ENCODE peak calls at places on chromosomes 13 and 19, in seven cellular contexts. Z is HL-60, T is fibroblast of lung, O is cardiac muscle cell, K is neural progenitor cell, N is fibroblast of mammary gland, D is heart left ventricle. A is an unnamed sample.

GRCh38 chr19:33032218-33032781 is 32.4 kb downstream of the RHPN2 start:
- DNase-seq in Z (no peak), T (no peak), O (no peak), K (peak), N (no peak), D (no peak), A (peak)

GRCh38 chr19:21765151-21765550 is 2.2 kb downstream of the ZNF100 start:
- DNase-seq in Z (no peak), T (no peak), O (no peak), K (no peak), N (peak), D (no peak), A (no peak)

GRCh38 chr19:5987077-5987818 is 9.3 kb upstream of the RANBP3 start:
- DNase-seq in Z (peak), T (peak), O (peak), K (peak), N (peak), D (no peak), A (peak)

GRCh38 chr19:49953376-49953775 is 7.6 kb downstream of the SIGLEC11 start:
- DNase-seq in Z (peak), T (no peak), O (no peak), K (no peak), N (no peak), D (no peak), A (no peak)

GRCh38 chr19:46890423-46891170 is 29.8 kb downstream of the ARHGAP35 start:
- DNase-seq in Z (no peak), T (peak), O (peak), K (no peak), N (peak), D (no peak), A (peak)

GRCh38 chr13:50910483-50910805 is 853 bp downstream of the RNASEH2B start:
- DNase-seq in Z (peak), T (peak), O (peak), K (peak), N (peak), D (no peak), A (peak)

GRCh38 chr19:47406711-47407416 is 12.5 kb downstream of the MEIS3 start:
- DNase-seq in Z (no peak), T (no peak), O (peak), K (peak), N (no peak), D (no peak), A (no peak)

GRCh38 chr13:42894765-42895181 is 97.3 kb downstream of the EPSTI1 start:
- DNase-seq in Z (no peak), T (peak), O (peak), K (no peak), N (peak), D (no peak), A (peak)

GRCh38 chr19:53195265-53195879 is 2.2 kb upstream of the ZNF665 start:
- DNase-seq in Z (peak), T (peak), O (peak), K (peak), N (peak), D (no peak), A (peak)

GRCh38 chr19:10604460-10604980 is 17.4 kb upstream of the AP1M2 start:
- DNase-seq in Z (peak), T (no peak), O (no peak), K (no peak), N (no peak), D (peak), A (no peak)

GRCh38 chr19:35083678-35084077 is 31.9 kb upstream of the FXYD3 start:
- DNase-seq in Z (no peak), T (no peak), O (no peak), K (no peak), N (no peak), D (no peak), A (no peak)

GRCh38 chr19:13169769-13170168 is 19.6 kb downstream of the IER2 start:
- DNase-seq in Z (no peak), T (peak), O (peak), K (no peak), N (peak), D (no peak), A (peak)

GRCh38 chr13:99264053-99264452 is 5.9 kb upstream of the GPR18 start:
- DNase-seq in Z (peak), T (no peak), O (no peak), K (no peak), N (no peak), D (no peak), A (no peak)

GRCh38 chr13:48437381-48437780 is 24.5 kb upstream of the LPAR6 start:
- DNase-seq in Z (no peak), T (peak), O (peak), K (no peak), N (peak), D (peak), A (peak)

GRCh38 chr19:46963093-46963734 is 56.4 kb upstream of the NPAS1 start:
- DNase-seq in Z (no peak), T (peak), O (peak), K (no peak), N (peak), D (no peak), A (peak)

GRCh38 chr13:99371956-99372355 is 64.8 kb upstream of the GPR183 start:
- DNase-seq in Z (peak), T (no peak), O (no peak), K (no peak), N (no peak), D (no peak), A (no peak)

GRCh38 chr13:74641586-74641985 is 507.4 kb upstream of the KLF12 start:
- DNase-seq in Z (no peak), T (peak), O (no peak), K (no peak), N (peak), D (no peak), A (no peak)

GRCh38 chr19:43651758-43652545 is 12.3 kb upstream of the CADM4 start:
- DNase-seq in Z (peak), T (peak), O (peak), K (peak), N (peak), D (no peak), A (peak)

GRCh38 chr19:47107201-47107952 is 6.2 kb downstream of the ZC3H4 start:
- DNase-seq in Z (peak), T (peak), O (no peak), K (no peak), N (peak), D (no peak), A (peak)

GRCh38 chr13:51781246-51782022 is 22.5 kb downstream of the DHRS12 start:
- DNase-seq in Z (peak), T (no peak), O (peak), K (peak), N (no peak), D (no peak), A (no peak)

GRCh38 chr19:1173160-1173844 is 766 bp downstream of the SBNO2 start:
- DNase-seq in Z (peak), T (no peak), O (no peak), K (peak), N (no peak), D (peak), A (no peak)

GRCh38 chr19:954672-955494 is 29.0 kb downstream of the ARID3A start:
- DNase-seq in Z (no peak), T (no peak), O (peak), K (peak), N (no peak), D (no peak), A (peak)

GRCh38 chr19:18364826-18365528 is 21.0 kb upstream of the GDF15 start:
- DNase-seq in Z (peak), T (peak), O (peak), K (no peak), N (peak), D (no peak), A (peak)

GRCh38 chr13:24564881-24565280 is 52.3 kb upstream of the PARP4 start:
- DNase-seq in Z (no peak), T (no peak), O (no peak), K (no peak), N (no peak), D (no peak), A (no peak)

GRCh38 chr19:17686592-17687042 is 1.5 kb downstream of the UNC13A start:
- DNase-seq in Z (no peak), T (no peak), O (peak), K (peak), N (no peak), D (no peak), A (no peak)

GRCh38 chr13:20525144-20525600 is 485 bp downstream of the CRYL1 start:
- DNase-seq in Z (no peak), T (peak), O (peak), K (peak), N (peak), D (peak), A (peak)

GRCh38 chr19:22526661-22527272 is 104.6 kb upstream of the ZNF98 start:
- DNase-seq in Z (no peak), T (no peak), O (peak), K (no peak), N (no peak), D (no peak), A (no peak)

GRCh38 chr19:7417671-7418324 is 69.1 kb downstream of the ARHGEF18 start:
- DNase-seq in Z (no peak), T (no peak), O (no peak), K (no peak), N (no peak), D (no peak), A (no peak)

GRCh38 chr19:18513868-18514267 is 8.0 kb downstream of the ELL start:
- DNase-seq in Z (no peak), T (peak), O (peak), K (no peak), N (peak), D (no peak), A (peak)

GRCh38 chr19:44608391-44608821 is 5.0 kb upstream of the IGSF23 start:
- DNase-seq in Z (no peak), T (peak), O (peak), K (no peak), N (peak), D (no peak), A (peak)

GRCh38 chr13:55553736-55554135 is 1587.0 kb upstream of the PRR20A start:
- DNase-seq in Z (no peak), T (no peak), O (no peak), K (no peak), N (no peak), D (no peak), A (no peak)

GRCh38 chr19:7831452-7831851 is 1.4 kb downstream of the EVI5L start:
- DNase-seq in Z (no peak), T (peak), O (peak), K (peak), N (peak), D (peak), A (peak)

GRCh38 chr13:93355094-93355493 is 128.5 kb downstream of the GPC6 start:
- DNase-seq in Z (no peak), T (no peak), O (no peak), K (no peak), N (no peak), D (no peak), A (no peak)

GRCh38 chr13:46667687-46668281 is 114.8 kb downstream of the LRCH1 start:
- DNase-seq in Z (no peak), T (peak), O (peak), K (no peak), N (peak), D (no peak), A (peak)

GRCh38 chr13:102609696-102610095 is 12.9 kb downstream of the TPP2 start:
- DNase-seq in Z (no peak), T (no peak), O (no peak), K (no peak), N (no peak), D (no peak), A (no peak)

GRCh38 chr13:75368167-75368566 is 113.8 kb downstream of the TBC1D4 start:
- DNase-seq in Z (no peak), T (peak), O (peak), K (no peak), N (peak), D (no peak), A (peak)

GRCh38 chr19:37551123-37551993 is 43.2 kb downstream of the ZNF571 start:
- DNase-seq in Z (peak), T (peak), O (peak), K (no peak), N (peak), D (peak), A (peak)
- TF ChIP-seq CTCF in Z (peak), T (peak), O (peak), K (no peak), N (peak), D (peak), A (peak)

GRCh38 chr19:14361824-14362223 is 19.4 kb upstream of the ADGRE5 start:
- DNase-seq in Z (peak), T (no peak), O (peak), K (peak), N (peak), D (no peak), A (peak)

GRCh38 chr19:14368011-14368513 is 13.2 kb upstream of the ADGRE5 start:
- DNase-seq in Z (no peak), T (no peak), O (peak), K (no peak), N (no peak), D (no peak), A (peak)

GRCh38 chr19:14366529-14366928 is 14.7 kb upstream of the ADGRE5 start:
- DNase-seq in Z (peak), T (peak), O (peak), K (peak), N (peak), D (peak), A (peak)

GRCh38 chr19:14367016-14367415 is 14.2 kb upstream of the ADGRE5 start:
- DNase-seq in Z (no peak), T (no peak), O (no peak), K (no peak), N (no peak), D (no peak), A (no peak)

DNA sequence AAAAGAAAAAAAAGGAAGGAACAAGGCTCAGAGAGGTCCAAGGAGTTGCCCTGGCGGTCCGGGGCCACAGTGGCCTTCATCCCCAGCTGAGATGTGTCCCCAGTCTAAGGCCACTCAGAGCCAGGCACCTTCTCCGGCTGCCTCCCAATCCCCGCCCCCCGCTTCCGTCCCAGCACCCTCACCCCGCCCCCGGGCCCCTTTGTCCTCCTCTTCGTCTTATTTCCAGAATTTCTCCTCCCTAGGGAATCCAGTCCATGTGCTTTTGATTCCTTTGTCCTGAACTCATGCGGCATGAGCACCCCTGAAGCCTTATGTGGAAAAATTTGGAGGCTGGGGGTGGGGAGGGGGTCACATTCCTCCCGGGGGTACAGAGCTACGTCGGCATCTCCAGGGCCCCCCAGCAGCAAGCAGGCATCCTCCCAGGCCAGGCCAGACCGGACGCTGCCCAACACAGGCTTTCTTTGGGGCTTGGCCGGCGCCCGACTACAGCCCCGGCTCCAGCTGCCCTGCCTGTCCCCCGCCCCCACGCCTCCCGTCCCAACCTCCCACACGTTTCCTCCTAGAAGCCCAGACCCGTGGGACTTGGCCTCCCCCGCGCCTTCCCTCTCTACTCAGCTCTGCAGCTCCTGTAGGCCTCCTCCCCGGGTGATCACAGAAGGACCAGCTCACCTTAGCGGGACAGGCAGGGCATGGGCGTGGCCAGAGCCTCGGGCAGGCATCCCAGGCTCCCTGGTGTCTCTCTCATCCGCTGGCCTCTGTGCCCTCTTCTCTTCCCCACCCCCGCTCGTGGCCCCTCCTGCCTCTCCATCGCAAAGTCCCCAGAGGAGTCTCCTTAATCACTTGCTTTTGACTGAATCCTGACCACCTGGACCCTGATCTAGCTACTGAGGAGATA is 17.8 kb upstream of the ADGRE5 start:
- DNase-seq in Z (peak), T (peak), O (peak), K (peak), N (peak), D (peak), A (peak)
- H3K4me3 ChIP-seq in Z (peak), T (peak), O (no peak), K (peak), N (peak), D (peak), A (peak)

DNA sequence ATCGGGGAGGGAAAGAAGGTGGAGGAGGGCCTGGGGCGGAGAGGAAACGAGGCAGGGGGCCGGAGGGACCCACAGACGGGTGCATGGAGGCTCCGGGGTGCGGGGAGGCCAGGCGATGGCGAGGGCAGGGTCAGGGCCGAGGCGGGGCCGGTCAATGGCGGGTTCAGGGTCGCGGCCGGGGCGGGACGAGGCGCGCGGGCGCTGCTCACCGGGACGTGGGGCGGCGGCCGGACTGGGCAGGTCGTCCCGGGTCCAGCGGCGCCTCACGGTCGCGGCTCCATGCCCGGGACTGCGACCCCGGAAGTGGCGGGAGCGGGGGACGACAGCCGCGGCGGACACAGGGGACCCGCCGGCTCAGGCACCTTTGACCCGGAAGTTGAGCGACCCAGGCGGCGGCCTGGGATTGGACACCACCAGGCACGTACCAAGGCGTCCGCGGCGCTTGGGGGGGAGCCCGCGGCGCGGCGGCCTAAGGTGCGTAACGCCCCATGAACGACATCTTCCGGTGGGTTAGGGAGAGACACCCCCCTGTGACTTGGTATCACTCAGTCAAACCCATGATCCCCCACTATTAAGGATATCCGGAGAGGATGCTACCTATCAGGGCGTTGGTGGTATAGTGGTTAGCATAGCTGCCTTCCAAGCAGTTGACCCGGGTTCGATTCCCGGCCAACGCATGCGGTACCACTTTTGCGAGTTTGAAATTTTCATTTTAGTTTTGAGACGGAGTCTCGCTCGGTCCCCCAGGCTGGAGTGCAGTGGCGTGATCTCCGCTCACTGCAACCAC is at the start of gene DPP9:
- DNase-seq in Z (peak), T (peak), O (peak), K (peak), N (peak), D (peak), A (peak)
- TF ChIP-seq CTCF in Z (no peak), T (peak), O (peak), K (peak), N (no peak), D (peak), A (peak)

GRCh38 chr13:38730332-38730731 is 43.5 kb downstream of the FREM2 start:
- DNase-seq in Z (no peak), T (no peak), O (peak), K (peak), N (no peak), D (no peak), A (no peak)
- H3K4me3 ChIP-seq in Z (no peak), T (no peak), O (no peak), K (no peak), N (no peak), D (no peak), A (no peak)

GRCh38 chr13:68232351-68233130 is 1002.4 kb upstream of the PCDH9 start:
- DNase-seq in Z (no peak), T (peak), O (no peak), K (peak), N (no peak), D (no peak), A (no peak)

DNA sequence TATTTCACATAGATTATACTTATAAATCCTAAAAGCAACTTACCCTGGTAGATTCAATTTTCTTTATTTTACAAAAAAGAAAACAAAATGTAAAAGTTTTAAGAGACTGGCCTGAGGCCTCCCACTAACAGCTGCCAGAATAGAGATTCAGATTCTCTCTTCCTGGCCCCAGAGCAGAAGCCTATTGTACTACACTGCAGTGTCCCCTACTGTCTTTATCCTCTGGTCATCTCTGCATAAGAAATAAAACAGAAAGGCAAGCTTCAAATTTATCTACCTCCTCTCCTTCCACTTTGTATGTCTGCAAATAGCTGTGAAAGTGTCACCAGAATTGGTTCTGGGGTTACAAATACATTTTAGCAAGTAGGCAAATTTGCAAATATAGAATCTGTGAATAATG is 1004.1 kb upstream of the PCDH9 start:
- DNase-seq in Z (no peak), T (peak), O (no peak), K (peak), N (peak), D (no peak), A (no peak)
- TF ChIP-seq CTCF in Z (no peak), T (peak), O (no peak), K (peak), N (no peak), D (no peak), A (no peak)

GRCh38 chr13:26007261-26007765 is 44.5 kb downstream of the SHISA2 start:
- DNase-seq in Z (no peak), T (no peak), O (no peak), K (no peak), N (no peak), D (no peak), A (no peak)
- H3K4me3 ChIP-seq in Z (no peak), T (no peak), O (no peak), K (no peak), N (no peak), D (no peak), A (no peak)

DNA sequence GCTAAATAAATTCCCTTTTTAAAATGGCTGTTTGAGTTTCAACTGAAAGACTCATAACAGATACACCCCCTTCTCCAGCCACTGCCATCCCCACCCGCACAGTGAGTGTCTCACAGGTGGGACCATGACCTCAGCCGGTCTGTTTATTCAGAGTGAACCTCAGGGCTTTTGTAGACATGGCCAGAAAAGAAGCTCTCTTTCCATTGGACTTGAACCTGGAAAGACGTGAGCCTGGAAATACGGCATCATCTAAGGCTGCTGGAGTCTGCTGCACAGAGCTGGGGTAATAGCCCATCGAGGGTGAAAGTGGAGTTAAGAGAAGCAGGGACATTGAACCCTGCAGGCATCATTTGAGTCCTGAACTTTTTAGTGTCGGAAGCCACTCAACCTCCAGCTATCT is 15.2 kb upstream of the KPNA3 start:
- DNase-seq in Z (no peak), T (no peak), O (no peak), K (no peak), N (no peak), D (no peak), A (no peak)
- TF ChIP-seq CTCF in Z (no peak), T (no peak), O (no peak), K (no peak), N (no peak), D (no peak), A (no peak)

A was measured in fibroblast of villous mesenchyme.